ENCODE peak calls at places on chromosomes 6 and 20, in five cellular contexts. N, P, F, L and U are unnamed samples.

GRCh38 chr6:35496851-35497570 is at the start of gene TEAD3:
- DNase-seq in N (peak; percentile 91), P (no peak), F (peak; percentile 69), L (peak; percentile 64), U (peak; percentile 82)

GRCh38 chr6:53837875-53838806 is 43.3 kb downstream of the LRRC1 start:
- DNase-seq in N (no peak), P (no peak), F (no peak), L (no peak), U (peak; percentile 49)

GRCh38 chr20:44863661-44864060 is 21.8 kb upstream of the YWHAB start:
- DNase-seq in N (no peak), P (no peak), F (no peak), L (no peak), U (no peak)

GRCh38 chr20:49480236-49480635 is 2.2 kb downstream of the KCNB1 start:
- DNase-seq in N (no peak), P (no peak), F (no peak), L (no peak), U (no peak)

GRCh38 chr6:23728707-23729106 is 397.3 kb upstream of the NRSN1 start:
- DNase-seq in N (no peak), P (no peak), F (no peak), L (no peak), U (no peak)

GRCh38 chr6:133131621-133132020 is 109.5 kb upstream of the EYA4 start:
- DNase-seq in N (no peak), P (no peak), F (no peak), L (no peak), U (no peak)

GRCh38 chr20:31869942-31870702 is at the start of the genes DUSP15 and TTLL9:
- DNase-seq in N (peak; percentile 46), P (no peak), F (no peak), L (peak; percentile 39), U (peak; percentile 82)

GRCh38 chr6:37016995-37017394 is 11.5 kb downstream of the FGD2 start:
- DNase-seq in N (no peak), P (no peak), F (no peak), L (no peak), U (no peak)

GRCh38 chr6:169472786-169473416 is 219.3 kb upstream of the THBS2 start:
- DNase-seq in N (no peak), P (no peak), F (no peak), L (no peak), U (no peak)

GRCh38 chr6:116419069-116419468 is 42.1 kb upstream of the CALHM6 start:
- DNase-seq in N (no peak), P (no peak), F (no peak), L (no peak), U (no peak)

GRCh38 chr20:51542033-51542893 is at the start of gene NFATC2:
- DNase-seq in N (peak; percentile 15), P (no peak), F (peak; percentile 68), L (peak; percentile 52), U (peak; percentile 86)

GRCh38 chr20:45589725-45590124 is 10.6 kb upstream of the WFDC8 start:
- DNase-seq in N (no peak), P (no peak), F (no peak), L (no peak), U (no peak)

GRCh38 chr6:31216208-31216898 is 45.9 kb upstream of the POU5F1 start:
- DNase-seq in N (no peak), P (no peak), F (no peak), L (no peak), U (no peak)

GRCh38 chr6:139378882-139379341 is 4.5 kb upstream of the CITED2 start:
- DNase-seq in N (no peak), P (no peak), F (no peak), L (no peak), U (no peak)

GRCh38 chr6:38337819-38338465 is 301.8 kb downstream of the BTBD9 start:
- DNase-seq in N (no peak), P (peak; percentile 67), F (no peak), L (no peak), U (no peak)

GRCh38 chr6:135555550-135555949 is 58.0 kb upstream of the AHI1 start:
- DNase-seq in N (no peak), P (no peak), F (no peak), L (no peak), U (no peak)

GRCh38 chr20:35257175-35257909 is 20.6 kb downstream of the MMP24OS start:
- DNase-seq in N (no peak), P (no peak), F (no peak), L (no peak), U (no peak)

GRCh38 chr6:42021847-42022754 is 28.2 kb upstream of the TAF8 start:
- DNase-seq in N (no peak), P (no peak), F (peak; percentile 85), L (no peak), U (no peak)

GRCh38 chr6:24492475-24492874 is 2.3 kb upstream of the ALDH5A1 start:
- DNase-seq in N (peak; percentile 43), P (no peak), F (no peak), L (no peak), U (peak; percentile 18)

GRCh38 chr20:64176548-64177419 is 12.5 kb downstream of the MYT1 start:
- DNase-seq in N (no peak), P (no peak), F (no peak), L (peak; percentile 27), U (no peak)

GRCh38 chr6:114339706-114340105 is 3.1 kb downstream of the HS3ST5 start:
- DNase-seq in N (no peak), P (no peak), F (no peak), L (no peak), U (no peak)

GRCh38 chr6:4603291-4603690 is 172.9 kb upstream of the CDYL start:
- DNase-seq in N (no peak), P (peak; percentile 93), F (no peak), L (peak; percentile 35), U (peak; percentile 69)

GRCh38 chr20:3692706-3693294 is 11.0 kb upstream of the ADAM33 start:
- DNase-seq in N (no peak), P (no peak), F (no peak), L (no peak), U (no peak)

GRCh38 chr6:44664716-44665115 is 277.2 kb downstream of the CDC5L start:
- DNase-seq in N (no peak), P (no peak), F (no peak), L (no peak), U (no peak)

GRCh38 chr20:4091332-4092135 is 76.2 kb upstream of the RNF24 start:
- DNase-seq in N (peak; percentile 78), P (no peak), F (peak; percentile 61), L (peak; percentile 63), U (peak; percentile 86)

GRCh38 chr6:106512958-106513480 is 116.3 kb downstream of the RTN4IP1 start:
- DNase-seq in N (no peak), P (no peak), F (no peak), L (no peak), U (no peak)

GRCh38 chr6:106360410-106360988 is at the start of gene CRYBG1:
- DNase-seq in N (peak; percentile 86), P (no peak), F (peak; percentile 71), L (peak; percentile 25), U (peak; percentile 20)